ENCODE peak calls at places on chromosomes 7 and 10, in five cellular contexts. X, R, N, J and P are unnamed samples.

GRCh38 chr10:44958897-44959242 is 732 bp upstream of the RASSF4 start:
- DNase-seq in X (no peak), R (no peak), N (no peak), J (no peak), P (no peak)

GRCh38 chr10:13690281-13690825 is 103.6 kb downstream of the PRPF18 start:
- DNase-seq in X (no peak), R (no peak), N (peak), J (no peak), P (no peak)

GRCh38 chr7:44307905-44308740 is 17.3 kb downstream of the CAMK2B start:
- DNase-seq in X (no peak), R (peak), N (no peak), J (no peak), P (peak)

GRCh38 chr7:120617239-120617638 is 240.7 kb downstream of the TSPAN12 start:
- DNase-seq in X (no peak), R (no peak), N (no peak), J (no peak), P (no peak)

GRCh38 chr10:114103286-114103685 is 59.6 kb downstream of the ADRB1 start:
- DNase-seq in X (no peak), R (no peak), N (peak), J (no peak), P (peak)

GRCh38 chr7:18890134-18890533 is 227.3 kb downstream of the TWIST1 start:
- DNase-seq in X (no peak), R (no peak), N (no peak), J (no peak), P (no peak)

GRCh38 chr10:131094406-131095108 is 217.0 kb downstream of the TCERG1L start:
- DNase-seq in X (no peak), R (no peak), N (no peak), J (no peak), P (no peak)

GRCh38 chr7:101134399-101134980 is 7.6 kb downstream of the SERPINE1 start:
- DNase-seq in X (no peak), R (no peak), N (no peak), J (no peak), P (no peak)

GRCh38 chr7:79820387-79820786 is 314.2 kb upstream of the GNAI1 start:
- DNase-seq in X (no peak), R (no peak), N (peak), J (no peak), P (no peak)

GRCh38 chr7:3301831-3302618 is 973 bp downstream of the SDK1 start:
- DNase-seq in X (peak), R (no peak), N (peak), J (no peak), P (peak)

GRCh38 chr10:26517141-26517890 is 79.2 kb downstream of the APBB1IP start:
- DNase-seq in X (no peak), R (no peak), N (no peak), J (no peak), P (no peak)

GRCh38 chr10:59448616-59449015 is 86.3 kb upstream of the FAM13C start:
- DNase-seq in X (no peak), R (no peak), N (no peak), J (no peak), P (no peak)

GRCh38 chr10:4546500-4546899 is 279.5 kb upstream of the AKR1E2 start:
- DNase-seq in X (no peak), R (no peak), N (no peak), J (no peak), P (no peak)

GRCh38 chr10:70750156-70750703 is 34.9 kb downstream of the TBATA start:
- DNase-seq in X (no peak), R (no peak), N (no peak), J (no peak), P (no peak)

GRCh38 chr10:10903620-10904019 is 114.1 kb upstream of the CELF2 start:
- DNase-seq in X (no peak), R (no peak), N (no peak), J (no peak), P (no peak)

GRCh38 chr7:4833176-4833575 is 28.7 kb downstream of the PAPOLB start:
- DNase-seq in X (no peak), R (no peak), N (no peak), J (no peak), P (no peak)

GRCh38 chr7:16204953-16205352 is 216.4 kb downstream of the CRPPA start:
- DNase-seq in X (no peak), R (no peak), N (peak), J (no peak), P (no peak)

GRCh38 chr7:88013981-88014380 is 79.9 kb downstream of the ADAM22 start:
- DNase-seq in X (no peak), R (no peak), N (no peak), J (no peak), P (no peak)

GRCh38 chr7:30276203-30276900 is 8.0 kb upstream of the ZNRF2 start:
- DNase-seq in X (peak), R (peak), N (peak), J (no peak), P (peak)

GRCh38 chr7:64885520-64886240 is 17.4 kb upstream of the ZNF273 start:
- DNase-seq in X (no peak), R (no peak), N (no peak), J (no peak), P (no peak)